ENCODE peak calls at places on chromosome 15, in six cellular contexts. One of them, this sample, is unnamed.
A peak's percentile ranks its signal among the peaks of the same experiment; 100 is the strongest.

GRCh38 chr15:68056097-68056865 is 2.2 kb downstream of the PIAS1 start:
- DNase-seq in SK-N-SH: no peak
- DNase-seq in Panc1: no peak
- DNase-seq in psoas muscle: no peak
- DNase-seq in adrenal gland: no peak
- DNase-seq in GM06990: no peak
- DNase-seq in this sample: no peak

GRCh38 chr15:25176616-25176923 is 221.8 kb downstream of the SNRPN start:
- DNase-seq in SK-N-SH: peak; percentile 3
- DNase-seq in Panc1: no peak
- DNase-seq in psoas muscle: peak; percentile 1
- DNase-seq in adrenal gland: peak; percentile 3
- DNase-seq in GM06990: no peak
- DNase-seq in this sample: no peak

GRCh38 chr15:58469432-58470353 is 37.9 kb downstream of the LIPC start:
- DNase-seq in SK-N-SH: no peak
- DNase-seq in Panc1: no peak
- DNase-seq in psoas muscle: no peak
- DNase-seq in adrenal gland: peak; percentile 57
- DNase-seq in GM06990: no peak
- DNase-seq in this sample: peak; percentile 54

GRCh38 chr15:39403674-39404117 is 177.2 kb upstream of the THBS1 start:
- DNase-seq in SK-N-SH: peak; percentile 66
- DNase-seq in Panc1: no peak
- DNase-seq in psoas muscle: no peak
- DNase-seq in adrenal gland: no peak
- DNase-seq in GM06990: no peak
- DNase-seq in this sample: no peak

GRCh38 chr15:45375836-45376235 is 2.5 kb downstream of the GATM start:
- DNase-seq in SK-N-SH: no peak
- DNase-seq in Panc1: no peak
- DNase-seq in psoas muscle: no peak
- DNase-seq in adrenal gland: no peak
- DNase-seq in GM06990: no peak
- DNase-seq in this sample: no peak

GRCh38 chr15:85941186-85941855 is 138.3 kb upstream of the AGBL1 start:
- DNase-seq in SK-N-SH: no peak
- DNase-seq in Panc1: no peak
- DNase-seq in psoas muscle: peak; percentile 17
- DNase-seq in adrenal gland: peak; percentile 62
- DNase-seq in GM06990: no peak
- DNase-seq in this sample: no peak

GRCh38 chr15:43150171-43150929 is 17.0 kb downstream of the TMEM62 start:
- DNase-seq in SK-N-SH: no peak
- DNase-seq in Panc1: no peak
- DNase-seq in psoas muscle: no peak
- DNase-seq in adrenal gland: no peak
- DNase-seq in GM06990: no peak
- DNase-seq in this sample: peak; percentile 36

GRCh38 chr15:101011582-101011981 is 92.4 kb downstream of the LRRK1 start:
- DNase-seq in SK-N-SH: no peak
- DNase-seq in Panc1: no peak
- DNase-seq in psoas muscle: no peak
- DNase-seq in adrenal gland: no peak
- DNase-seq in GM06990: no peak
- DNase-seq in this sample: no peak

GRCh38 chr15:72487070-72487797 is 13.1 kb downstream of the ARIH1 start:
- DNase-seq in SK-N-SH: no peak
- DNase-seq in Panc1: no peak
- DNase-seq in psoas muscle: no peak
- DNase-seq in adrenal gland: no peak
- DNase-seq in GM06990: no peak
- DNase-seq in this sample: no peak

GRCh38 chr15:51768018-51768417 is 16.6 kb downstream of the TMOD2 start:
- DNase-seq in SK-N-SH: no peak
- DNase-seq in Panc1: no peak
- DNase-seq in psoas muscle: no peak
- DNase-seq in adrenal gland: peak; percentile 25
- DNase-seq in GM06990: no peak
- DNase-seq in this sample: peak; percentile 43

GRCh38 chr15:34682673-34683072 is 72.1 kb downstream of the GJD2 start:
- DNase-seq in SK-N-SH: no peak
- DNase-seq in Panc1: no peak
- DNase-seq in psoas muscle: no peak
- DNase-seq in adrenal gland: no peak
- DNase-seq in GM06990: no peak
- DNase-seq in this sample: no peak

GRCh38 chr15:99963096-99963825 is 230.0 kb upstream of the LYSMD4 start:
- DNase-seq in SK-N-SH: peak; percentile 1
- DNase-seq in Panc1: no peak
- DNase-seq in psoas muscle: no peak
- DNase-seq in adrenal gland: peak; percentile 43
- DNase-seq in GM06990: no peak
- DNase-seq in this sample: no peak

DNA sequence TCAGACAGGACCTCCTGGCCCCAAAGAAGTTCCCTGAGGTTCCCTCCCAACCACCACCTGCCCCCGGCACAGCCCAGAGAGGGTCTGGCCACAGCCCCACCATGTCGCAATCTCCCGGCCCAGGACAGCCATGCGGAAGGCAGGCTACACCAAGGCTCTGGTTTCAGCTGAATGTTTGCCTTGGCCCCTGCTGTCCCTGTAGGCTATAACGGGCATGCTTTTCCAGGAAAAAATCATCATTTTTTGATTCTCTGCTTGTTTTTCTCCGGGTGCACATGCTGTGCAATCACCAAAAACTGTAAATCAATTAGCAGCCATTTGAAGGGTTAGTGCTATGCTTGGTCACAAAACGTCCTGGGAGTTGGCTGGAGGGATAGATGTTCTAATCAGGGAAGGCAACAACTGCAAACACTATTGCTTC is 142.7 kb upstream of the IGF1R start:
- DNase-seq in SK-N-SH: no peak
- DNase-seq in Panc1: no peak
- DNase-seq in psoas muscle: peak; percentile 81
- DNase-seq in adrenal gland: peak; percentile 17
- DNase-seq in GM06990: no peak
- DNase-seq in this sample: no peak
- H3K27me3 ChIP-seq in SK-N-SH: peaks cover 6% of the 10 kb centered on the region
- H3K27me3 ChIP-seq in Panc1: peaks cover 4% of the 10 kb centered on the region
- H3K27me3 ChIP-seq in psoas muscle: peaks cover 8% of the 10 kb centered on the region
- H3K27me3 ChIP-seq in adrenal gland: no peaks in the 10 kb centered on the region
- H3K27me3 ChIP-seq in GM06990: no peaks in the 10 kb centered on the region
- H3K27me3 ChIP-seq in this sample: no peaks in the 10 kb centered on the region

DNA sequence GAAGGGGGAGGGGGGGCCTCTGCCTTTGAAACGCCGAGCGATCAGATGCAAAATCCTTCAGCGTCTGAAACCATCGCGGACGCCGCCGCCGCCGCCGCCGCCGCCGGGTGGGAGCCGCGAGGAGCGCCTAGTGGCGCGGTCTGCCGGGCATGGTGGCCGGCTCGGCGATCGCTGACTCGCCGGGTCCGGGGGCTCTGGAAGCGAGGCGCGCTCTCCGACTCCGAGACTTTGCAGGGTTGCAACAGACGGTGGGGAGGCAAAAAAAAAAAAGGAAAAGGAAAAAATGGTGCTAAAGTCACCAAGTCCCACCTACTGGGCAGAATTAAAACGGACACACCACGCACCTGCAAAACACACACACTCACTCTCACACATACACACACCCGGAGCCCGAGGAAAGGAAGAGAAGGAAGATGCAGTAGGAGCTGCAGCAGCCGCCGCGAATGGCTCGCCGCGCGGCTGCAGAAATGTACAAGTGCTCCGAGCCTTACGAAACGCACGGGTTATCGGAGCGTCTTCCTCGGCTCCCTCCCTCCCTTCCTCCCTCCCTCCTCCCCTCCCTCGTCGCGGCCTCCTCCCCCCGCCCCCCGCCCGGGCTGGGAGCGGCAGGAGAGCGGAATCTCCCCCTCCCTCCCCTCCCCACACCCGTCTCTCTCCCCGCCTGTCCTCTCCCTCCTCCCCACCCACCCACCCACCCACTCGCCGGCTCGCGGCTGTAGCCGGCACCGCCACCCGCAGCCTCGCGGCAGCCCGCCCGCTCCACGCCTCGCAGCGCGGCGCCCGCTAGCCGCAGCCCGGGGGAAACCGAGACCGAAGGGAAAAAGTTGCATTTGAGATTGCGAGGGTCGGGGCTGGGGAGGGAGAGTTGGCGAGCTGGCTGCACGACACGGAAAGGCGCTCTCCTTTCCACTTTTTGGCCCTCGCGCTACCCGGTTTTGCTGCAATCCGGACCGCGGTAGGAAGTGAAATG is at the start of gene NTRK3:
- DNase-seq in SK-N-SH: peak; percentile 72
- DNase-seq in Panc1: no peak
- DNase-seq in psoas muscle: no peak
- DNase-seq in adrenal gland: no peak
- DNase-seq in GM06990: no peak
- DNase-seq in this sample: no peak
- H3K27me3 ChIP-seq in SK-N-SH: peaks cover 32% of the 10 kb centered on the region
- H3K27me3 ChIP-seq in Panc1: peaks cover 5% of the 10 kb centered on the region
- H3K27me3 ChIP-seq in psoas muscle: peaks cover 28% of the 10 kb centered on the region
- H3K27me3 ChIP-seq in adrenal gland: peaks cover 48% of the 10 kb centered on the region
- H3K27me3 ChIP-seq in GM06990: peaks cover 4% of the 10 kb centered on the region
- H3K27me3 ChIP-seq in this sample: peaks cover 33% of the 10 kb centered on the region

GRCh38 chr15:93483923-93484322 is 394.9 kb upstream of the RGMA start:
- DNase-seq in SK-N-SH: no peak
- DNase-seq in Panc1: no peak
- DNase-seq in psoas muscle: no peak
- DNase-seq in adrenal gland: no peak
- DNase-seq in GM06990: no peak
- DNase-seq in this sample: no peak
- H3K27me3 ChIP-seq in SK-N-SH: no peaks in the 10 kb centered on the region
- H3K27me3 ChIP-seq in Panc1: no peaks in the 10 kb centered on the region
- H3K27me3 ChIP-seq in psoas muscle: no peaks in the 10 kb centered on the region
- H3K27me3 ChIP-seq in adrenal gland: no peaks in the 10 kb centered on the region
- H3K27me3 ChIP-seq in GM06990: no peaks in the 10 kb centered on the region
- H3K27me3 ChIP-seq in this sample: no peaks in the 10 kb centered on the region

GRCh38 chr15:41827290-41827879 is 507 bp upstream of the JMJD7 start:
- DNase-seq in SK-N-SH: no peak
- DNase-seq in Panc1: no peak
- DNase-seq in psoas muscle: no peak
- DNase-seq in adrenal gland: peak; percentile 40
- DNase-seq in GM06990: no peak
- DNase-seq in this sample: peak; percentile 35

GRCh38 chr15:41829959-41830646 is 2.2 kb downstream of the JMJD7 start:
- DNase-seq in SK-N-SH: no peak
- DNase-seq in Panc1: no peak
- DNase-seq in psoas muscle: no peak
- DNase-seq in adrenal gland: no peak
- DNase-seq in GM06990: no peak
- DNase-seq in this sample: no peak

GRCh38 chr15:41828747-41829270 is 917 bp downstream of the JMJD7 start:
- DNase-seq in SK-N-SH: no peak
- DNase-seq in Panc1: no peak
- DNase-seq in psoas muscle: no peak
- DNase-seq in adrenal gland: no peak
- DNase-seq in GM06990: no peak
- DNase-seq in this sample: no peak

GRCh38 chr15:41825572-41826535 is 2.0 kb upstream of the JMJD7 start:
- DNase-seq in SK-N-SH: no peak
- DNase-seq in Panc1: no peak
- DNase-seq in psoas muscle: no peak
- DNase-seq in adrenal gland: no peak
- DNase-seq in GM06990: no peak
- DNase-seq in this sample: no peak

GRCh38 chr15:41827880-41828746 is at the start of gene JMJD7:
- DNase-seq in SK-N-SH: peak; percentile 100
- DNase-seq in Panc1: peak; percentile 36
- DNase-seq in psoas muscle: peak; percentile 96
- DNase-seq in adrenal gland: peak; percentile 98
- DNase-seq in GM06990: peak; percentile 86
- DNase-seq in this sample: peak; percentile 90
- H3K27me3 ChIP-seq in SK-N-SH: no peaks in the 10 kb centered on the region
- H3K27me3 ChIP-seq in Panc1: no peaks in the 10 kb centered on the region
- H3K27me3 ChIP-seq in psoas muscle: no peaks in the 10 kb centered on the region
- H3K27me3 ChIP-seq in adrenal gland: no peaks in the 10 kb centered on the region
- H3K27me3 ChIP-seq in GM06990: no peaks in the 10 kb centered on the region
- H3K27me3 ChIP-seq in this sample: no peaks in the 10 kb centered on the region

DNA sequence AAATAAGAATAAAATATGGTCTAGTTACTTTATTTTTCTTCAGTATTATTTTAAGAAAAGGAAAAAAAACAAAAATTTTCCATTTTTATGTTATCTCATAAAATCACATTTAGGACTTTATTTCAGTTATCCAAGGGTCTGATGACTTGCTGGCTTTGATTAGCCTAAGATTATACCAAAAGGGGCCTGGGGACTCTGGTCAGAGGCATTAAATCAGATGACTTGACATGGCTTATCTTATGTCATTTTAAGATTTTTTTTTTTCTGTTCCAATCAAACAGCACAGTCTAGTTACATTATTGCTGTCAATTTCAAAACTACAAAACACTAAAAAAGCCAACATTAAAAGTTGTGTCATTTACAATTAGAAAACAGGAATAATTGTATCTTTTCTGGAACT is 725.4 kb upstream of the NR2F2 start:
- DNase-seq in SK-N-SH: no peak
- DNase-seq in Panc1: no peak
- DNase-seq in psoas muscle: no peak
- DNase-seq in adrenal gland: no peak
- DNase-seq in GM06990: no peak
- DNase-seq in this sample: no peak
- H3K27me3 ChIP-seq in SK-N-SH: no peaks in the 10 kb centered on the region
- H3K27me3 ChIP-seq in Panc1: no peaks in the 10 kb centered on the region
- H3K27me3 ChIP-seq in psoas muscle: no peaks in the 10 kb centered on the region
- H3K27me3 ChIP-seq in adrenal gland: no peaks in the 10 kb centered on the region
- H3K27me3 ChIP-seq in GM06990: no peaks in the 10 kb centered on the region
- H3K27me3 ChIP-seq in this sample: no peaks in the 10 kb centered on the region

DNA sequence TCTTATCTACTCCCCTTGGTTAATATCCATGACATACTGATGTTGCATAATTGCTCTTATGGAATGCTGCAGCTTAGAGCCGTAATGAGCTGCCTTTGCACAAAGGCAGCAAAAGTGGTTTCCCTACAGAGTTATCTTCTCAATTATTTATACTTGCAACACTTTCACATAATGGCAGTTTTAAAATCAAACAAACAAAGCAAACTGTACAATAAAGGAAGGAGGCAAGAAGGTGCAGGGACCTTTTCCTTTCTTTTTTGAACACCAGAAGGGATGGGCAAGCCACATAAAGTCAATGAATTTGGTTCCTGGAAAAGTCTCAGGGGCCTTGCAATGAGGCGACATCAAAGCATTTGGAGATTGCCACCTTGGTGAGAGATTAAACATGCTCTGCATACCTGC is 188.0 kb downstream of the MEIS2 start:
- DNase-seq in SK-N-SH: no peak
- DNase-seq in Panc1: no peak
- DNase-seq in psoas muscle: no peak
- DNase-seq in adrenal gland: no peak
- DNase-seq in GM06990: no peak
- DNase-seq in this sample: peak; percentile 17
- H3K27me3 ChIP-seq in SK-N-SH: no peaks in the 10 kb centered on the region
- H3K27me3 ChIP-seq in Panc1: no peaks in the 10 kb centered on the region
- H3K27me3 ChIP-seq in psoas muscle: no peaks in the 10 kb centered on the region
- H3K27me3 ChIP-seq in adrenal gland: no peaks in the 10 kb centered on the region
- H3K27me3 ChIP-seq in GM06990: no peaks in the 10 kb centered on the region
- H3K27me3 ChIP-seq in this sample: no peaks in the 10 kb centered on the region

This sample was measured in small intestine.